ENCODE peak calls at places on chromosomes 11 and 22, in ten cellular contexts. B is T-helper 9 cell, C is H9, D is A172, H is substantia nigra, R is GM10248, X is GM20000, U is Ammon's horn, A is T1000, J is NCI-H1092 treated with DMSO at 0.1 percent for 48 hours. G is an unnamed sample.

GRCh38 chr22:27260087-27260730 is 541.3 kb downstream of the MN1 start:
- DNase-seq in J (no peak), D (no peak), B (no peak), A (no peak), R (no peak), H (no peak), X (no peak), C (no peak), U (no peak), G (no peak)

GRCh38 chr11:115170133-115170815 is 333.9 kb downstream of the CADM1 start:
- DNase-seq in R (peak), B (no peak), A (no peak), X (peak), J (peak), U (no peak), C (no peak), D (no peak), H (no peak), G (no peak)

GRCh38 chr22:37809672-37810333 is 2.1 kb downstream of the GCAT start:
- DNase-seq in C (peak), B (no peak), A (no peak), R (no peak), X (no peak), J (no peak), D (no peak), U (no peak), H (no peak), G (no peak)

GRCh38 chr11:28089378-28089777 is 18.6 kb downstream of the KIF18A start:
- DNase-seq in D (no peak), X (no peak), B (no peak), C (no peak), A (no peak), R (no peak), H (no peak), J (no peak), U (no peak), G (no peak)

GRCh38 chr11:128291835-128292234 is 295.5 kb downstream of the ETS1 start:
- DNase-seq in D (no peak), B (peak), H (no peak), X (no peak), J (no peak), A (no peak), R (no peak), C (no peak), U (no peak), G (no peak)

GRCh38 chr11:134223836-134224709 is at the start of the genes NCAPD3 and VPS26B:
- DNase-seq in B (peak), R (peak), J (peak), U (peak), C (peak), X (peak), D (peak), A (peak), H (peak), G (peak)

GRCh38 chr11:60840711-60841430 is 1.0 kb upstream of the CCDC86 start:
- DNase-seq in U (no peak), B (no peak), X (no peak), C (no peak), H (no peak), R (no peak), J (no peak), D (peak), A (peak), G (no peak)

GRCh38 chr11:71080239-71081097 is 171.9 kb downstream of the SHANK2 start:
- DNase-seq in R (peak), J (peak), U (peak), D (peak), X (peak), C (peak), H (no peak), B (peak), A (peak), G (peak)

GRCh38 chr11:62005231-62005661 is 37.8 kb upstream of the FTH1 start:
- DNase-seq in C (no peak), X (no peak), J (peak), A (no peak), D (no peak), U (peak), R (no peak), H (no peak), B (no peak), G (no peak)

GRCh38 chr11:27238811-27239210 is 124.2 kb downstream of the CCDC34 start:
- DNase-seq in D (no peak), R (no peak), C (no peak), H (no peak), A (no peak), X (no peak), U (no peak), B (no peak), J (no peak), G (no peak)

G was measured in NCI-H1048.